ENCODE peak calls at places on chromosomes 4 and X, in six cellular contexts. Y is NCI-H1105 treated with DMSO at 0.1 percent for 48 hours, M is amygdala, W is NCI-H1092 treated with DMSO at 0.1 percent for 48 hours, T is H9, L is HFF-Myc. A is an unnamed sample.

GRCh38 chr4:2186133-2186864 is 55.6 kb downstream of the HAUS3 start:
- DNase-seq in Y (peak), M (no peak), W (peak), T (peak), L (no peak), A (no peak)

GRCh38 chrX:1249101-1249887 is 19.3 kb upstream of the CSF2RA start:
- DNase-seq in Y (no peak), M (no peak), W (no peak), T (peak), L (peak), A (no peak)

GRCh38 chr4:188976644-188977115 is 837.4 kb downstream of the TRIML1 start:
- DNase-seq in Y (peak), M (no peak), W (peak), T (peak), L (peak), A (peak)

GRCh38 chr4:105154576-105154975 is 7.9 kb downstream of the TET2 start:
- DNase-seq in Y (no peak), M (no peak), W (no peak), T (no peak), L (no peak), A (no peak)

GRCh38 chrX:109732319-109732779 is 708 bp downstream of the ACSL4 start:
- DNase-seq in Y (peak), M (no peak), W (peak), T (peak), L (no peak), A (no peak)

GRCh38 chrX:74286950-74287349 is 17.0 kb upstream of the ZCCHC13 start:
- DNase-seq in Y (no peak), M (no peak), W (no peak), T (no peak), L (no peak), A (no peak)

GRCh38 chr4:91325495-91325894 is 978.3 kb upstream of the GRID2 start:
- DNase-seq in Y (no peak), M (no peak), W (no peak), T (no peak), L (no peak), A (no peak)

GRCh38 chrX:129842510-129843208 is 1.0 kb downstream of the ZDHHC9 start:
- DNase-seq in Y (no peak), M (no peak), W (peak), T (no peak), L (no peak), A (no peak)

GRCh38 chr4:34953145-34953799 is 1291.0 kb downstream of the ARAP2 start:
- DNase-seq in Y (no peak), M (no peak), W (no peak), T (peak), L (peak), A (no peak)

GRCh38 chr4:98919996-98920395 is 8.9 kb downstream of the EIF4E start:
- DNase-seq in Y (no peak), M (no peak), W (no peak), T (no peak), L (no peak), A (no peak)

GRCh38 chr4:156598138-156598681 is 373.4 kb downstream of the PDGFC start:
- DNase-seq in Y (peak), M (no peak), W (no peak), T (no peak), L (no peak), A (no peak)

GRCh38 chr4:99578679-99579078 is 4.1 kb downstream of the MTTP start:
- DNase-seq in Y (no peak), M (no peak), W (no peak), T (no peak), L (no peak), A (no peak)

GRCh38 chr4:151865327-151865726 is 104.5 kb upstream of the GATB start:
- DNase-seq in Y (no peak), M (peak), W (no peak), T (no peak), L (no peak), A (no peak)

GRCh38 chr4:20618010-20618409 is 82.2 kb upstream of the PACRGL start:
- DNase-seq in Y (no peak), M (no peak), W (no peak), T (no peak), L (no peak), A (no peak)

GRCh38 chrX:136376713-136377112 is 76.0 kb downstream of the ADGRG4 start:
- DNase-seq in Y (no peak), M (no peak), W (no peak), T (no peak), L (no peak), A (no peak)

GRCh38 chrX:2351999-2352995 is 148.5 kb downstream of the DHRSX start:
- DNase-seq in Y (no peak), M (no peak), W (no peak), T (no peak), L (peak), A (no peak)

GRCh38 chr4:161314371-161314770 is 849.4 kb downstream of the FSTL5 start:
- DNase-seq in Y (no peak), M (no peak), W (no peak), T (no peak), L (no peak), A (no peak)

GRCh38 chrX:122625821-122626220 is 558.3 kb upstream of the GRIA3 start:
- DNase-seq in Y (no peak), M (no peak), W (no peak), T (no peak), L (peak), A (no peak)

GRCh38 chr4:13678186-13678924 is 50.8 kb upstream of the BOD1L1 start:
- DNase-seq in Y (no peak), M (no peak), W (no peak), T (no peak), L (no peak), A (no peak)

GRCh38 chr4:88919056-88919455 is 137.9 kb downstream of the FAM13A start:
- DNase-seq in Y (no peak), M (no peak), W (no peak), T (no peak), L (no peak), A (no peak)

GRCh38 chrX:12315526-12315925 is 177.3 kb downstream of the FRMPD4 start:
- DNase-seq in Y (no peak), M (no peak), W (no peak), T (no peak), L (no peak), A (no peak)

GRCh38 chr4:38310446-38311043 is 350.3 kb downstream of the PTTG2 start:
- DNase-seq in Y (no peak), M (no peak), W (no peak), T (no peak), L (no peak), A (no peak)

A was measured in amniotic stem cell.